ENCODE peak calls at places on chromosomes 7 and 10, in nine cellular contexts. I, Z, G, B, L, H, V, D and P are unnamed samples.

GRCh38 chr7:130421685-130422084 is 19.1 kb downstream of the CEP41 start:
- DNase-seq in H (no peak), V (no peak), L (no peak), G (no peak), D (peak), B (no peak), Z (no peak), I (no peak), P (no peak)

GRCh38 chr7:33932221-33932620 is 26.9 kb downstream of the BMPER start:
- DNase-seq in D (no peak), V (no peak), B (no peak), I (no peak), L (no peak), Z (no peak), G (no peak), H (no peak), P (no peak)

GRCh38 chr10:131288648-131289047 is 22.9 kb downstream of the TCERG1L start:
- DNase-seq in L (no peak), G (no peak), Z (no peak), V (no peak), D (no peak), I (no peak), B (no peak), H (no peak), P (no peak)

GRCh38 chr10:72460271-72460670 is 105.6 kb upstream of the DNAJB12 start:
- DNase-seq in Z (no peak), D (no peak), I (no peak), V (no peak), H (no peak), B (no peak), L (no peak), G (no peak), P (no peak)

GRCh38 chr7:81775560-81775959 is 5.7 kb upstream of the HGF start:
- DNase-seq in V (no peak), Z (no peak), H (no peak), B (no peak), I (no peak), D (no peak), G (no peak), L (no peak), P (no peak)

GRCh38 chr7:127845497-127846214 is 185.6 kb downstream of the LRRC4 start:
- DNase-seq in B (no peak), H (no peak), V (no peak), D (no peak), I (no peak), Z (no peak), L (no peak), G (no peak), P (no peak)

GRCh38 chr10:89209718-89210117 is 2.6 kb upstream of the CH25H start:
- DNase-seq in G (no peak), B (no peak), V (no peak), D (no peak), Z (no peak), I (no peak), H (no peak), L (no peak), P (no peak)

GRCh38 chr10:49285232-49285631 is 13.7 kb upstream of the C10orf71 start:
- DNase-seq in Z (no peak), I (no peak), B (no peak), G (no peak), L (no peak), H (no peak), V (no peak), D (no peak), P (no peak)

GRCh38 chr7:125055376-125055775 is 125.8 kb upstream of the POT1 start:
- DNase-seq in L (no peak), V (no peak), D (no peak), G (no peak), Z (no peak), I (no peak), H (no peak), B (no peak), P (no peak)

GRCh38 chr7:147412782-147413186 is 1177.8 kb upstream of the C7orf33 start:
- DNase-seq in V (no peak), Z (no peak), B (no peak), L (no peak), H (no peak), G (no peak), D (no peak), I (no peak), P (no peak)